ENCODE peak calls at places on chromosomes 13 and 19, in eight cellular contexts. W, T, G, X, H, Y, B and R are unnamed samples.
A peak's percentile ranks its signal among the peaks of the same experiment; 100 is the strongest.

GRCh38 chr19:13881231-13881691 is 4.3 kb downstream of the NANOS3 start:
- DNase-seq in X (no peak), Y (no peak), B (peak; percentile 80), T (no peak), H (peak; percentile 73), W (no peak), G (no peak), R (no peak)

GRCh38 chr19:7450243-7451223 is 38.3 kb downstream of the PEX11G start:
- DNase-seq in W (peak; percentile 37), B (no peak), T (no peak), Y (no peak), X (peak; percentile 10), G (no peak), H (no peak), R (no peak)

GRCh38 chr19:32902448-32902847 is 32.9 kb upstream of the SLC7A9 start:
- DNase-seq in H (no peak), Y (no peak), B (peak; percentile 51), X (no peak), T (no peak), W (no peak), G (no peak), R (no peak)

GRCh38 chr13:40247845-40248244 is 418.6 kb downstream of the FOXO1 start:
- DNase-seq in B (no peak), G (no peak), T (no peak), H (no peak), W (no peak), Y (no peak), X (no peak), R (no peak)

GRCh38 chr19:13689050-13689449 is 75.3 kb upstream of the MRI1 start:
- DNase-seq in W (peak; percentile 32), G (no peak), X (no peak), B (peak; percentile 86), H (peak; percentile 52), Y (no peak), T (peak; percentile 29), R (peak; percentile 47)

GRCh38 chr19:29323972-29324680 is 111.2 kb upstream of the UQCRFS1 start:
- DNase-seq in T (no peak), B (no peak), H (no peak), X (no peak), Y (no peak), W (no peak), G (no peak), R (no peak)

GRCh38 chr19:2302319-2303208 is 5.4 kb downstream of the LINGO3 start:
- DNase-seq in Y (no peak), T (peak; percentile 55), H (no peak), B (peak; percentile 76), G (no peak), X (no peak), W (no peak), R (no peak)

GRCh38 chr19:15251749-15252397 is 19.6 kb upstream of the EPHX3 start:
- DNase-seq in T (peak; percentile 91), B (peak; percentile 93), G (no peak), W (peak; percentile 53), H (peak; percentile 93), X (peak; percentile 85), Y (no peak), R (no peak)

GRCh38 chr19:49331616-49332055 is 3.6 kb upstream of the CD37 start:
- DNase-seq in Y (peak; percentile 38), W (peak; percentile 55), X (peak; percentile 22), G (peak; percentile 29), B (peak; percentile 74), T (peak; percentile 62), H (peak; percentile 69), R (peak; percentile 23)

GRCh38 chr19:7787602-7788177 is 24.6 kb downstream of the CLEC4M start:
- DNase-seq in X (no peak), Y (no peak), B (no peak), T (no peak), W (no peak), H (no peak), G (no peak), R (no peak)

GRCh38 chr19:50384685-50385535 is 763 bp downstream of the POLD1 start:
- DNase-seq in G (no peak), H (peak; percentile 47), T (no peak), W (peak; percentile 39), Y (no peak), B (peak; percentile 30), X (no peak), R (no peak)

GRCh38 chr13:20998649-20999415 is 62.6 kb downstream of the LATS2 start:
- DNase-seq in W (no peak), G (no peak), T (no peak), X (no peak), B (peak; percentile 48), Y (no peak), H (no peak), R (no peak)

GRCh38 chr19:10654610-10655456 is 687 bp downstream of the ILF3 start:
- DNase-seq in T (peak; percentile 90), X (no peak), Y (peak; percentile 64), W (no peak), G (no peak), B (peak; percentile 95), H (peak; percentile 57), R (peak; percentile 67)

GRCh38 chr13:42777476-42777875 is 3.9 kb upstream of the FAM216B start:
- DNase-seq in X (no peak), Y (no peak), W (no peak), B (no peak), T (no peak), H (no peak), G (no peak), R (no peak)

GRCh38 chr19:6731822-6732221 is 5.6 kb downstream of the GPR108 start:
- DNase-seq in H (no peak), X (no peak), T (no peak), Y (no peak), G (no peak), B (no peak), W (no peak), R (no peak)